ENCODE peak calls at places on chromosomes 12 and 14, in nine cellular contexts. One of them, this sample, is unnamed.

GRCh38 chr14:23146423-23146910 is 27.4 kb upstream of the CEBPE start:
- DNase-seq in keratinocyte: no peak
- DNase-seq in GM23338: no peak
- DNase-seq in heart right ventricle: no peak
- DNase-seq in astrocyte of the spinal cord: no peak
- DNase-seq in H9: no peak
- DNase-seq in GM12878: no peak
- DNase-seq in AG09309: no peak
- DNase-seq in AG10803: no peak
- DNase-seq in this sample: no peak

GRCh38 chr12:124727244-124727673 is 136.4 kb downstream of the SCARB1 start:
- DNase-seq in keratinocyte: no peak
- DNase-seq in GM23338: no peak
- DNase-seq in heart right ventricle: peak; percentile 62
- DNase-seq in astrocyte of the spinal cord: no peak
- DNase-seq in H9: no peak
- DNase-seq in GM12878: no peak
- DNase-seq in AG09309: no peak
- DNase-seq in AG10803: peak; percentile 69
- DNase-seq in this sample: no peak

GRCh38 chr12:53344824-53345485 is 8.8 kb upstream of the SP7 start:
- DNase-seq in keratinocyte: no peak
- DNase-seq in GM23338: peak; percentile 75
- DNase-seq in heart right ventricle: peak; percentile 80
- DNase-seq in astrocyte of the spinal cord: peak; percentile 72
- DNase-seq in H9: peak; percentile 74
- DNase-seq in GM12878: no peak
- DNase-seq in AG09309: no peak
- DNase-seq in AG10803: peak; percentile 72
- DNase-seq in this sample: peak; percentile 85

GRCh38 chr12:83634726-83635267 is 948.1 kb downstream of the TMTC2 start:
- DNase-seq in keratinocyte: no peak
- DNase-seq in GM23338: no peak
- DNase-seq in heart right ventricle: no peak
- DNase-seq in astrocyte of the spinal cord: no peak
- DNase-seq in H9: no peak
- DNase-seq in GM12878: no peak
- DNase-seq in AG09309: no peak
- DNase-seq in AG10803: no peak
- DNase-seq in this sample: no peak

GRCh38 chr12:124548854-124549378 is 18.5 kb downstream of the NCOR2 start:
- DNase-seq in keratinocyte: no peak
- DNase-seq in GM23338: no peak
- DNase-seq in heart right ventricle: no peak
- DNase-seq in astrocyte of the spinal cord: peak; percentile 45
- DNase-seq in H9: no peak
- DNase-seq in GM12878: no peak
- DNase-seq in AG09309: peak; percentile 67
- DNase-seq in AG10803: peak; percentile 87
- DNase-seq in this sample: no peak

GRCh38 chr14:89266754-89267153 is 150.3 kb downstream of the FOXN3 start:
- DNase-seq in keratinocyte: no peak
- DNase-seq in GM23338: no peak
- DNase-seq in heart right ventricle: no peak
- DNase-seq in astrocyte of the spinal cord: peak; percentile 43
- DNase-seq in H9: no peak
- DNase-seq in GM12878: no peak
- DNase-seq in AG09309: no peak
- DNase-seq in AG10803: peak; percentile 9
- DNase-seq in this sample: no peak

GRCh38 chr12:1932264-1932777 is 13.9 kb upstream of the CACNA2D4 start:
- DNase-seq in keratinocyte: no peak
- DNase-seq in GM23338: no peak
- DNase-seq in heart right ventricle: peak; percentile 75
- DNase-seq in astrocyte of the spinal cord: peak; percentile 37
- DNase-seq in H9: peak; percentile 30
- DNase-seq in GM12878: no peak
- DNase-seq in AG09309: no peak
- DNase-seq in AG10803: peak; percentile 30
- DNase-seq in this sample: no peak

GRCh38 chr14:81710232-81710845 is 176.7 kb upstream of the SEL1L start:
- DNase-seq in keratinocyte: peak; percentile 1
- DNase-seq in GM23338: peak; percentile 71
- DNase-seq in heart right ventricle: no peak
- DNase-seq in astrocyte of the spinal cord: peak; percentile 4
- DNase-seq in H9: no peak
- DNase-seq in GM12878: peak; percentile 0
- DNase-seq in AG09309: no peak
- DNase-seq in AG10803: peak; percentile 6
- DNase-seq in this sample: peak; percentile 31

GRCh38 chr14:91904956-91905645 is 37.8 kb upstream of the TC2N start:
- DNase-seq in keratinocyte: no peak
- DNase-seq in GM23338: no peak
- DNase-seq in heart right ventricle: no peak
- DNase-seq in astrocyte of the spinal cord: no peak
- DNase-seq in H9: no peak
- DNase-seq in GM12878: no peak
- DNase-seq in AG09309: no peak
- DNase-seq in AG10803: no peak
- DNase-seq in this sample: no peak

GRCh38 chr14:58428011-58428807 is 690 bp downstream of the KIAA0586 start:
- DNase-seq in keratinocyte: no peak
- DNase-seq in GM23338: peak; percentile 53
- DNase-seq in heart right ventricle: no peak
- DNase-seq in astrocyte of the spinal cord: peak; percentile 72
- DNase-seq in H9: no peak
- DNase-seq in GM12878: no peak
- DNase-seq in AG09309: peak; percentile 8
- DNase-seq in AG10803: peak; percentile 48
- DNase-seq in this sample: peak; percentile 7

GRCh38 chr12:73262788-73263381 is 990.7 kb downstream of the TRHDE start:
- DNase-seq in keratinocyte: no peak
- DNase-seq in GM23338: no peak
- DNase-seq in heart right ventricle: no peak
- DNase-seq in astrocyte of the spinal cord: no peak
- DNase-seq in H9: no peak
- DNase-seq in GM12878: no peak
- DNase-seq in AG09309: no peak
- DNase-seq in AG10803: no peak
- DNase-seq in this sample: no peak

GRCh38 chr12:52380271-52380694 is 5.2 kb downstream of the KRT84 start:
- DNase-seq in keratinocyte: no peak
- DNase-seq in GM23338: peak; percentile 54
- DNase-seq in heart right ventricle: peak; percentile 37
- DNase-seq in astrocyte of the spinal cord: peak; percentile 16
- DNase-seq in H9: peak; percentile 81
- DNase-seq in GM12878: no peak
- DNase-seq in AG09309: no peak
- DNase-seq in AG10803: peak; percentile 27
- DNase-seq in this sample: peak; percentile 58

GRCh38 chr14:21989090-21989489 is 315.5 kb upstream of the OR4E1 start:
- DNase-seq in keratinocyte: no peak
- DNase-seq in GM23338: no peak
- DNase-seq in heart right ventricle: no peak
- DNase-seq in astrocyte of the spinal cord: no peak
- DNase-seq in H9: no peak
- DNase-seq in GM12878: no peak
- DNase-seq in AG09309: no peak
- DNase-seq in AG10803: no peak
- DNase-seq in this sample: no peak

GRCh38 chr12:123089631-123090353 is 61.1 kb downstream of the PITPNM2 start:
- DNase-seq in keratinocyte: peak; percentile 97
- DNase-seq in GM23338: no peak
- DNase-seq in heart right ventricle: no peak
- DNase-seq in astrocyte of the spinal cord: peak; percentile 98
- DNase-seq in H9: no peak
- DNase-seq in GM12878: no peak
- DNase-seq in AG09309: peak; percentile 96
- DNase-seq in AG10803: peak; percentile 96
- DNase-seq in this sample: no peak

GRCh38 chr14:34930591-34931069 is 52.2 kb upstream of the SRP54 start:
- DNase-seq in keratinocyte: no peak
- DNase-seq in GM23338: no peak
- DNase-seq in heart right ventricle: no peak
- DNase-seq in astrocyte of the spinal cord: no peak
- DNase-seq in H9: no peak
- DNase-seq in GM12878: peak; percentile 36
- DNase-seq in AG09309: no peak
- DNase-seq in AG10803: no peak
- DNase-seq in this sample: no peak

DNA sequence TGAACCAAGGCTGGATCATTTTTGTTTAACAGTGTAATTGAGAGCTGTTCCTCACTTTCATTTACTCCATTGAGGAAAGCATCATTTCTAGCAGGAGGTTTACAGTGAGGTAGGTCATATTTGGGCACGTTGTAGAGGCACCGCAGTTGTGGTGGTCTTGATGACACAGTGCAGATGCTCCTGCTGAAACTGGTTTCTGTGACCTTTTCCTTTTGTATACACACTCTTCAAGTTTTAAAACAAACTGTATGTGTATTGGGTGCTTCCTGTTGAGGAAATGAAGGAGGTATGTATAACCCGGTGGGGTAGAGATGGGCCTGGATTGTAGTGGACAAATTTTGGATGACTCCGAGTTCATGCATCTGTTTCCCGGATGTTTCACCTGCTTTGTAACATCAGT is 456.3 kb upstream of the RGS6 start:
- DNase-seq in keratinocyte: no peak
- DNase-seq in GM23338: no peak
- DNase-seq in heart right ventricle: no peak
- DNase-seq in astrocyte of the spinal cord: no peak
- DNase-seq in H9: no peak
- DNase-seq in GM12878: no peak
- DNase-seq in AG09309: no peak
- DNase-seq in AG10803: no peak
- DNase-seq in this sample: no peak
- TF ChIP-seq CTCF in keratinocyte: no peak
- TF ChIP-seq CTCF in GM23338: no peak
- TF ChIP-seq CTCF in heart right ventricle: no peak
- TF ChIP-seq CTCF in astrocyte of the spinal cord: no peak
- TF ChIP-seq CTCF in H9: no peak
- TF ChIP-seq CTCF in GM12878: no peak
- TF ChIP-seq CTCF in AG09309: no peak
- TF ChIP-seq CTCF in AG10803: no peak
- TF ChIP-seq CTCF in this sample: no peak

GRCh38 chr14:78608998-78609787 is 439.0 kb downstream of the NRXN3 start:
- DNase-seq in keratinocyte: no peak
- DNase-seq in GM23338: no peak
- DNase-seq in heart right ventricle: no peak
- DNase-seq in astrocyte of the spinal cord: no peak
- DNase-seq in H9: no peak
- DNase-seq in GM12878: no peak
- DNase-seq in AG09309: no peak
- DNase-seq in AG10803: no peak
- DNase-seq in this sample: no peak

GRCh38 chr14:78611796-78612571 is 441.8 kb downstream of the NRXN3 start:
- DNase-seq in keratinocyte: no peak
- DNase-seq in GM23338: no peak
- DNase-seq in heart right ventricle: no peak
- DNase-seq in astrocyte of the spinal cord: no peak
- DNase-seq in H9: no peak
- DNase-seq in GM12878: no peak
- DNase-seq in AG09309: no peak
- DNase-seq in AG10803: peak; percentile 13
- DNase-seq in this sample: no peak

GRCh38 chr14:78612666-78613065 is 442.5 kb downstream of the NRXN3 start:
- DNase-seq in keratinocyte: no peak
- DNase-seq in GM23338: no peak
- DNase-seq in heart right ventricle: no peak
- DNase-seq in astrocyte of the spinal cord: no peak
- DNase-seq in H9: no peak
- DNase-seq in GM12878: no peak
- DNase-seq in AG09309: no peak
- DNase-seq in AG10803: peak; percentile 75
- DNase-seq in this sample: no peak

GRCh38 chr14:78614651-78615050 is 444.5 kb downstream of the NRXN3 start:
- DNase-seq in keratinocyte: no peak
- DNase-seq in GM23338: no peak
- DNase-seq in heart right ventricle: no peak
- DNase-seq in astrocyte of the spinal cord: no peak
- DNase-seq in H9: no peak
- DNase-seq in GM12878: no peak
- DNase-seq in AG09309: no peak
- DNase-seq in AG10803: no peak
- DNase-seq in this sample: no peak

DNA sequence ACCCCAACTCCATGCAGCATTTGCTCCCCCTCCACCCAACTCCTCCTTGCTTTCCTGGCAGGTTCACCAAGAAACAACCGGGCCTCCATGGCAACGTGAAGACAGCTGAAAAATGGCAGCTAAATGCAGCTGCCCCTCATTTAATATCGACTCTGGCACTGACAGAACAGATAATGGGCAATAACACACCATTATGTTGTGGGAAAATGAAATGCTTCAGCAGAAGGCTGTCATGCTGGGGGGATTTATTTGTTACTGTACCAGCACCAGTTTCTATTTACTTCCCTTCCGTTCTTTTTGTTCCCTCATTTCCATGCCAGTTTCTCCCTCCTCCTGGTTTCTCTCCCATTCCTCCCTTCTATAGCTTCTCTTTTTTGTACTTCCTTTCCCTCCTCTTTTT is 440.9 kb downstream of the NRXN3 start:
- DNase-seq in keratinocyte: no peak
- DNase-seq in GM23338: no peak
- DNase-seq in heart right ventricle: no peak
- DNase-seq in astrocyte of the spinal cord: no peak
- DNase-seq in H9: no peak
- DNase-seq in GM12878: no peak
- DNase-seq in AG09309: no peak
- DNase-seq in AG10803: no peak
- DNase-seq in this sample: no peak
- TF ChIP-seq CTCF in keratinocyte: no peak
- TF ChIP-seq CTCF in GM23338: no peak
- TF ChIP-seq CTCF in heart right ventricle: no peak
- TF ChIP-seq CTCF in astrocyte of the spinal cord: no peak
- TF ChIP-seq CTCF in H9: no peak
- TF ChIP-seq CTCF in GM12878: no peak
- TF ChIP-seq CTCF in AG09309: no peak
- TF ChIP-seq CTCF in AG10803: no peak
- TF ChIP-seq CTCF in this sample: no peak

GRCh38 chr12:133181238-133181959 is at the start of gene ZNF268:
- DNase-seq in keratinocyte: peak; percentile 45
- DNase-seq in GM23338: peak; percentile 98
- DNase-seq in heart right ventricle: peak; percentile 92
- DNase-seq in astrocyte of the spinal cord: peak; percentile 93
- DNase-seq in H9: peak; percentile 97
- DNase-seq in GM12878: peak; percentile 61
- DNase-seq in AG09309: peak; percentile 58
- DNase-seq in AG10803: peak; percentile 88
- DNase-seq in this sample: peak; percentile 93
- TF ChIP-seq CTCF in keratinocyte: peak; percentile 71
- TF ChIP-seq CTCF in GM23338: peak; percentile 83
- TF ChIP-seq CTCF in heart right ventricle: peak; percentile 93
- TF ChIP-seq CTCF in astrocyte of the spinal cord: peak; percentile 93
- TF ChIP-seq CTCF in H9: peak; percentile 95
- TF ChIP-seq CTCF in GM12878: peak; percentile 75
- TF ChIP-seq CTCF in AG09309: peak; percentile 91
- TF ChIP-seq CTCF in AG10803: peak; percentile 79
- TF ChIP-seq CTCF in this sample: peak; percentile 69

DNA sequence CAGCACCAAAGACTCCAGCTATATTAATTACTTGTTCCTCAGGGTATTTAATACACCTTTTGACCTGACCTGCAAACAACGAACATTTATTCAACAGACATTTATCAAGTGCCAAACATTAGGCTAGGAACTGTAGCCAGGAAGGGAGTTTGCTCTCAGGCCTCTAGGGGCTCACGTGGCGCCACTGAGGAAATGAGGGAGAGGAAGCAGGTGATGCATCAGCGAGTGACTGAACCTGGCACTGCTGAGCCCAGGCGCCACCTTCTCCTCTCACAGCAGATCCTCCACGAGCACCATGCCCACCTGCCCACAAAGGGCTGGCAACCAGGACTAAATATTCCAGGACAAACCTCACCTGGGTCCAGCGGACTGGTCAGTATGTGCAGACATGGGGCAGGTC is 50.2 kb downstream of the SETD3 start:
- DNase-seq in keratinocyte: no peak
- DNase-seq in GM23338: peak; percentile 80
- DNase-seq in heart right ventricle: no peak
- DNase-seq in astrocyte of the spinal cord: no peak
- DNase-seq in H9: peak; percentile 69
- DNase-seq in GM12878: no peak
- DNase-seq in AG09309: no peak
- DNase-seq in AG10803: no peak
- DNase-seq in this sample: no peak
- TF ChIP-seq CTCF in keratinocyte: peak; percentile 41
- TF ChIP-seq CTCF in GM23338: peak; percentile 69
- TF ChIP-seq CTCF in heart right ventricle: peak; percentile 33
- TF ChIP-seq CTCF in astrocyte of the spinal cord: peak; percentile 44
- TF ChIP-seq CTCF in H9: peak; percentile 77
- TF ChIP-seq CTCF in GM12878: peak; percentile 10
- TF ChIP-seq CTCF in AG09309: peak; percentile 33
- TF ChIP-seq CTCF in AG10803: peak; percentile 17
- TF ChIP-seq CTCF in this sample: peak; percentile 19